ENCODE peak calls at places on chromosomes 5 and 9, in six cellular contexts. Z is stimulated activated CD4-positive, alpha-beta T cell treated with anti-CD3 and anti-CD28 coated beads, Interleukin-15, amount 100 ng/mL, for 24 hours; O is ecto neural progenitor cell; A is fibroblast of pulmonary artery; W is nephron progenitor cell; M is activated naive CD8-positive, alpha-beta T cell treated with anti-CD3 and anti-CD28 coated beads for 36 hours. L is an unnamed sample.

GRCh38 chr5:1792842-1793266 is 6.8 kb downstream of the MRPL36 start:
- DNase-seq in W (no peak), Z (peak; percentile 82), O (no peak), M (peak; percentile 80), A (peak; percentile 83), L (peak; percentile 73)

GRCh38 chr5:11853796-11854195 is 50.5 kb downstream of the CTNND2 start:
- DNase-seq in M (no peak), A (no peak), W (no peak), Z (no peak), O (no peak), L (no peak)

GRCh38 chr9:120324996-120325642 is 254.8 kb downstream of the CDK5RAP2 start:
- DNase-seq in O (peak; percentile 52), W (peak; percentile 16), A (no peak), M (no peak), Z (no peak), L (no peak)

GRCh38 chr5:16265141-16265540 is 85.5 kb upstream of the MARCHF11 start:
- DNase-seq in Z (no peak), A (no peak), O (no peak), W (no peak), M (no peak), L (no peak)

GRCh38 chr5:94632024-94632423 is 13.6 kb downstream of the SLF1 start:
- DNase-seq in W (no peak), Z (no peak), O (no peak), A (no peak), M (no peak), L (no peak)

GRCh38 chr5:65034782-65035181 is 266.1 kb downstream of the CWC27 start:
- DNase-seq in O (peak; percentile 58), A (no peak), Z (no peak), M (no peak), W (peak; percentile 21), L (no peak)

GRCh38 chr5:3190433-3190832 is 405.2 kb upstream of the IRX1 start:
- DNase-seq in Z (no peak), A (no peak), O (no peak), M (no peak), W (no peak), L (no peak)

GRCh38 chr5:40615586-40616193 is 64.0 kb upstream of the PTGER4 start:
- DNase-seq in M (no peak), O (no peak), A (peak; percentile 28), Z (no peak), W (no peak), L (no peak)

GRCh38 chr9:101369286-101369685 is 15.5 kb downstream of the BAAT start:
- DNase-seq in Z (no peak), M (no peak), O (no peak), A (peak; percentile 51), W (no peak), L (no peak)

GRCh38 chr9:27714388-27714787 is 141.1 kb upstream of the C9orf72 start:
- DNase-seq in W (no peak), Z (no peak), O (no peak), A (no peak), M (no peak), L (no peak)

GRCh38 chr9:133897675-133898074 is 94.4 kb downstream of the VAV2 start:
- DNase-seq in W (no peak), M (no peak), A (no peak), Z (no peak), O (no peak), L (no peak)

GRCh38 chr5:83184534-83184933 is 107.2 kb downstream of the XRCC4 start:
- DNase-seq in Z (no peak), W (no peak), M (no peak), A (peak; percentile 17), O (no peak), L (no peak)

GRCh38 chr5:168705321-168705720 is 126.2 kb upstream of the PANK3 start:
- DNase-seq in A (no peak), W (no peak), O (no peak), Z (no peak), M (no peak), L (no peak)

GRCh38 chr5:176183321-176184074 is 54.7 kb upstream of the SIMC1 start:
- DNase-seq in W (peak; percentile 27), Z (no peak), M (no peak), O (no peak), A (no peak), L (no peak)

GRCh38 chr9:18585996-18586395 is 112.0 kb downstream of the ADAMTSL1 start:
- DNase-seq in W (no peak), O (no peak), Z (no peak), A (no peak), M (no peak), L (no peak)

GRCh38 chr5:38453506-38453905 is 102.9 kb downstream of the LIFR start:
- DNase-seq in O (peak; percentile 25), M (peak; percentile 57), A (no peak), Z (peak; percentile 52), W (no peak), L (peak; percentile 43)

GRCh38 chr5:169265888-169266287 is 35.1 kb downstream of the SLIT3 start:
- DNase-seq in W (no peak), A (no peak), Z (no peak), M (no peak), O (no peak), L (no peak)

GRCh38 chr9:131849391-131849790 is 109.5 kb upstream of the RAPGEF1 start:
- DNase-seq in M (no peak), A (no peak), Z (no peak), O (no peak), W (no peak), L (no peak)

GRCh38 chr9:75299324-75299723 is 211.0 kb downstream of the OSTF1 start:
- DNase-seq in A (no peak), M (no peak), Z (no peak), O (no peak), W (no peak), L (no peak)